ENCODE peak calls at places on chromosomes 16 and 17, in four cellular contexts. O is hippocampal formation, R is A172, N is GM12892. H is an unnamed sample.

GRCh38 chr16:64391009-64391663 is 730.7 kb downstream of the CDH11 start:
- DNase-seq in O (no peak), R (peak), N (no peak), H (no peak)

GRCh38 chr17:57732062-57732461 is 13.0 kb downstream of the CCDC182 start:
- DNase-seq in O (no peak), R (no peak), N (no peak), H (no peak)

GRCh38 chr16:85675528-85675927 is 13.2 kb downstream of the GINS2 start:
- DNase-seq in O (peak), R (peak), N (no peak), H (no peak)

GRCh38 chr16:24858219-24859041 is 12.7 kb downstream of the SLC5A11 start:
- DNase-seq in O (no peak), R (peak), N (no peak), H (peak)

GRCh38 chr17:44830359-44831269 is 527 bp upstream of the GJC1 start:
- DNase-seq in O (no peak), R (no peak), N (no peak), H (peak)

GRCh38 chr17:63405741-63406261 is 40.3 kb downstream of the CYB561 start:
- DNase-seq in O (peak), R (peak), N (no peak), H (no peak)

GRCh38 chr16:31181102-31181830 is 1.3 kb downstream of the FUS start:
- DNase-seq in O (no peak), R (peak), N (no peak), H (peak)

GRCh38 chr16:89686520-89687091 is at the start of gene CDK10:
- DNase-seq in O (peak), R (peak), N (peak), H (peak)

GRCh38 chr16:84088695-84089395 is 27.9 kb downstream of the MBTPS1 start:
- DNase-seq in O (no peak), R (no peak), N (peak), H (no peak)

GRCh38 chr16:683396-684066 is 603 bp downstream of the JMJD8 start:
- DNase-seq in O (no peak), R (no peak), N (no peak), H (no peak)

GRCh38 chr17:39927928-39928867 is 666 bp downstream of the LRRC3C start:
- DNase-seq in O (no peak), R (peak), N (no peak), H (peak)

GRCh38 chr16:82580293-82580900 is 46.4 kb upstream of the CDH13 start:
- DNase-seq in O (peak), R (peak), N (no peak), H (no peak)

GRCh38 chr16:59552164-59552563 is 818.0 kb upstream of the GOT2 start:
- DNase-seq in O (no peak), R (no peak), N (no peak), H (no peak)

GRCh38 chr16:76511203-76511602 is 234.0 kb downstream of the CNTNAP4 start:
- DNase-seq in O (no peak), R (no peak), N (no peak), H (no peak)

H was measured in MG63.